ENCODE peak calls at places on chromosomes 1 and 21, in four cellular contexts. P is HepG2, G is H1, W is GM12878. S is an unnamed sample.
A peak's percentile ranks its signal among the peaks of the same experiment; 100 is the strongest.

GRCh38 chr1:53417003-53417402 is 42.2 kb upstream of the DMRTB1 start:
- DNase-seq in P (no peak), G (no peak), W (no peak), S (no peak)

GRCh38 chr1:53553734-53554509 is 94.7 kb downstream of the DMRTB1 start:
- DNase-seq in P (no peak), G (no peak), W (no peak), S (no peak)

GRCh38 chr1:169958987-169959386 is 65.3 kb upstream of the SCYL3 start:
- DNase-seq in P (no peak), G (no peak), W (no peak), S (no peak)

GRCh38 chr1:183757061-183757460 is 47.9 kb upstream of the RGL1 start:
- DNase-seq in P (no peak), G (no peak), W (no peak), S (no peak)

GRCh38 chr21:29340228-29340627 is 41.5 kb downstream of the BACH1 start:
- DNase-seq in P (no peak), G (no peak), W (no peak), S (no peak)

GRCh38 chr1:207868252-207868768 is 42.6 kb downstream of the CD34 start:
- DNase-seq in P (no peak), G (peak; percentile 58), W (no peak), S (no peak)

GRCh38 chr1:1197551-1198422 is 8.6 kb downstream of the TNFRSF18 start:
- DNase-seq in P (no peak), G (peak; percentile 41), W (no peak), S (no peak)

GRCh38 chr1:210692796-210693195 is 364.1 kb downstream of the HHAT start:
- DNase-seq in P (no peak), G (no peak), W (no peak), S (no peak)

GRCh38 chr21:42524341-42525227 is 10.9 kb downstream of the SLC37A1 start:
- DNase-seq in P (peak; percentile 9), G (peak; percentile 77), W (peak; percentile 86), S (no peak)

GRCh38 chr1:158077366-158078256 is 84.2 kb downstream of the KIRREL1 start:
- DNase-seq in P (no peak), G (no peak), W (no peak), S (no peak)

GRCh38 chr1:50332941-50333594 is 90.2 kb downstream of the DMRTA2 start:
- DNase-seq in P (peak; percentile 21), G (peak; percentile 91), W (no peak), S (peak; percentile 65)

GRCh38 chr1:154553056-154553822 is 5.2 kb downstream of the UBE2Q1 start:
- DNase-seq in P (no peak), G (no peak), W (no peak), S (no peak)
- H3K36me3 ChIP-seq in P (peaks cover 39% of the 10 kb centered on the region), G (peaks cover 72% of the 10 kb centered on the region), W (peaks cover 34% of the 10 kb centered on the region), S (peaks cover 82% of the 10 kb centered on the region)

GRCh38 chr1:97621955-97622354 is 298.9 kb downstream of the DPYD start:
- DNase-seq in P (no peak), G (no peak), W (no peak), S (no peak)
- TF ChIP-seq SUZ12 in P (no peak), G (no peak), W (no peak), S (no peak)

DNA sequence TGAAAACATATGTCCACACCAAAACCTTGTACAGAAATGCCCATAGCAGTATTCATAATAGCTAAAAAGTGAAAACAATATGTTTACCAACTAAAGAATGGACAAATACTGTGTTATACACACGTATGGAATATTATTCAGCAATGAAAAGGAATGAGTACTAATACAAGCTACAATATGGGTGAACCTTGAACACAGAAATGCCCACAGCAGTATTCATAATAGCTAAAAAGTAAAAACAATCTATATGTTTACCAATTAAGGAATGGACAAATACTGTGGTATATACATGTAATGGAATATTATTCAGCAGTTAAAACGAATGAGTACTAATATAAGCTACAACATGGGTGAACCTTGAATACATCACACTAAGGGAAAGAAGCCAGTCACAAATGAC is 3.0 kb downstream of the BTG3 start:
- DNase-seq in P (no peak), G (no peak), W (no peak), S (no peak)
- H3K36me3 ChIP-seq in P (peaks cover under 1% of the 10 kb centered on the region), G (peaks cover 41% of the 10 kb centered on the region), W (no peaks in the 10 kb centered on the region), S (peaks cover 62% of the 10 kb centered on the region)

GRCh38 chr1:171345536-171345935 is 31.6 kb downstream of the FMO4 start:
- DNase-seq in P (no peak), G (no peak), W (no peak), S (no peak)

GRCh38 chr1:171344473-171344820 is 30.5 kb downstream of the FMO4 start:
- DNase-seq in P (peak; percentile 47), G (no peak), W (no peak), S (no peak)

GRCh38 chr1:171346866-171347265 is 32.9 kb downstream of the FMO4 start:
- DNase-seq in P (no peak), G (no peak), W (no peak), S (no peak)

GRCh38 chr1:171343727-171344472 is 29.9 kb downstream of the FMO4 start:
- DNase-seq in P (no peak), G (no peak), W (no peak), S (no peak)
- TF ChIP-seq SUZ12 in P (no peak), G (no peak), W (no peak), S (no peak)

GRCh38 chr1:40072142-40072541 is 24.9 kb downstream of the PPT1 start:
- DNase-seq in P (no peak), G (no peak), W (no peak), S (no peak)

GRCh38 chr1:40073062-40073461 is 24.0 kb downstream of the PPT1 start:
- DNase-seq in P (no peak), G (no peak), W (no peak), S (no peak)

GRCh38 chr1:40076895-40077312 is 20.1 kb downstream of the PPT1 start:
- DNase-seq in P (no peak), G (no peak), W (no peak), S (no peak)

GRCh38 chr1:40078512-40079333 is 18.3 kb downstream of the PPT1 start:
- DNase-seq in P (peak; percentile 59), G (peak; percentile 79), W (no peak), S (peak; percentile 75)

DNA sequence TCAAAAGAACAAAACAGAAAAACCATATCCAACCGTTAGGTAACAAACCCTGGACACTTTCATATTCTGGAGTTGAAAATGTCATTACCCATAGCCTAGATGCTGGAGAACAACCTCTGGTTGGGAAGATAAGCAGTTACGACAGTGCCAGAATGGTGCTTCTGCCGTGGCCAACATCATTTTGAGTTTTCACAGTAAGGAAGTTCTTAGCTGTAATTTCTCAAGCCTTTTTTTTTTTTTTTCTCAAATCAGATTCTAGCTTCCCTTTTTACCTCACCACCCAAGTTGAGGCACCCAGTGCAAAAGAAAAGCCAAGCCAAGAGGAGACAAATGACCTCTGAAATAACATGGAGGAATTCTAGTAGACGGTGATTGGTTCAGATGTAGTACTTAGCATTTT is 21.8 kb downstream of the PPT1 start:
- DNase-seq in P (no peak), G (no peak), W (no peak), S (no peak)
- H3K36me3 ChIP-seq in P (peaks cover 19% of the 10 kb centered on the region), G (peaks cover 65% of the 10 kb centered on the region), W (peaks cover 13% of the 10 kb centered on the region), S (peaks cover 95% of the 10 kb centered on the region)

GRCh38 chr1:30656171-30656940 is 67.0 kb downstream of the MATN1 start:
- DNase-seq in P (no peak), G (no peak), W (no peak), S (no peak)
- TF ChIP-seq SUZ12 in P (no peak), G (no peak), W (no peak), S (no peak)

GRCh38 chr1:246775531-246776385 is 51.5 kb downstream of the SCCPDH start:
- DNase-seq in P (no peak), G (no peak), W (no peak), S (no peak)
- H3K36me3 ChIP-seq in P (peaks cover 15% of the 10 kb centered on the region), G (no peaks in the 10 kb centered on the region), W (no peaks in the 10 kb centered on the region), S (peaks cover 5% of the 10 kb centered on the region)

S was measured in NT2/D1.